ENCODE peak calls at places on chromosomes 11 and 22, in nine cellular contexts. K is IMR-90, F is cardiac fibroblast, R is neural progenitor cell, Q is lower lobe of right lung, U is ovary, W is fibroblast of pulmonary artery, P is HCT116, S is A549. B is an unnamed sample.

GRCh38 chr22:48870436-48870835 is 957.2 kb downstream of the BRD1 start:
- DNase-seq in U (no peak), S (no peak), W (no peak), R (no peak), F (no peak), K (no peak), Q (no peak), P (no peak), B (no peak)

GRCh38 chr11:58780578-58780977 is 48.8 kb upstream of the GLYAT start:
- DNase-seq in R (no peak), Q (no peak), P (no peak), K (no peak), F (no peak), W (no peak), U (no peak), S (no peak), B (no peak)

GRCh38 chr11:124276081-124276480 is 19.9 kb downstream of the OR8G5 start:
- DNase-seq in W (peak; percentile 80), P (no peak), F (peak; percentile 41), U (no peak), S (no peak), R (no peak), Q (no peak), K (peak; percentile 82), B (no peak)

GRCh38 chr11:100574894-100575769 is 112.0 kb upstream of the ARHGAP42 start:
- DNase-seq in F (peak; percentile 45), R (no peak), U (no peak), K (peak; percentile 59), W (peak; percentile 61), Q (no peak), P (peak; percentile 13), S (no peak), B (no peak)

GRCh38 chr11:128182844-128183243 is 404.5 kb downstream of the ETS1 start:
- DNase-seq in W (no peak), P (no peak), K (no peak), Q (no peak), U (no peak), S (no peak), R (peak; percentile 23), F (no peak), B (no peak)

GRCh38 chr11:128501576-128502549 is 85.5 kb downstream of the ETS1 start:
- DNase-seq in U (no peak), S (no peak), R (peak; percentile 27), F (peak; percentile 92), Q (no peak), W (peak; percentile 97), P (no peak), K (peak; percentile 77), B (no peak)

GRCh38 chr11:113286509-113287497 is 27.6 kb upstream of the TTC12 start:
- DNase-seq in P (no peak), R (no peak), K (no peak), S (no peak), U (no peak), Q (no peak), F (peak; percentile 6), W (peak; percentile 19), B (no peak)

GRCh38 chr22:39719559-39720450 is 149.3 kb downstream of the CACNA1I start:
- DNase-seq in Q (no peak), R (no peak), P (no peak), W (no peak), F (no peak), U (no peak), S (no peak), K (no peak), B (no peak)

GRCh38 chr11:95507794-95508193 is 276.8 kb upstream of the SESN3 start:
- DNase-seq in S (no peak), F (no peak), K (no peak), R (no peak), P (no peak), W (no peak), U (no peak), Q (no peak), B (no peak)

GRCh38 chr11:44191322-44192014 is 96.0 kb downstream of the EXT2 start:
- DNase-seq in U (no peak), Q (no peak), S (no peak), R (peak; percentile 37), K (no peak), F (no peak), P (no peak), W (no peak), B (no peak)

GRCh38 chr22:35749808-35750207 is 32.1 kb downstream of the APOL5 start:
- DNase-seq in R (no peak), U (no peak), S (no peak), K (no peak), W (no peak), Q (no peak), P (no peak), F (no peak), B (peak; percentile 17)

GRCh38 chr11:45180158-45180887 is 33.9 kb downstream of the PRDM11 start:
- DNase-seq in U (peak; percentile 74), F (peak; percentile 49), W (no peak), R (peak; percentile 81), S (peak; percentile 76), K (no peak), Q (peak; percentile 64), P (peak; percentile 16), B (no peak)

GRCh38 chr22:17303840-17304779 is 65.2 kb upstream of the CECR2 start:
- DNase-seq in R (no peak), S (no peak), K (no peak), Q (no peak), U (no peak), W (no peak), F (no peak), P (no peak), B (no peak)

GRCh38 chr11:126485021-126485781 is 129.7 kb downstream of the ST3GAL4 start:
- DNase-seq in W (peak; percentile 35), F (peak; percentile 39), P (no peak), U (no peak), R (no peak), K (peak; percentile 81), S (no peak), Q (no peak), B (no peak)

GRCh38 chr11:70282012-70282411 is 11.5 kb downstream of the PPFIA1 start:
- DNase-seq in F (no peak), U (no peak), Q (no peak), K (no peak), P (no peak), R (no peak), W (no peak), S (no peak), B (no peak)

GRCh38 chr11:70281114-70281729 is 10.7 kb downstream of the PPFIA1 start:
- DNase-seq in Q (no peak), R (no peak), K (peak; percentile 83), S (no peak), F (peak; percentile 74), P (no peak), W (peak; percentile 76), U (no peak), B (no peak)

DNA sequence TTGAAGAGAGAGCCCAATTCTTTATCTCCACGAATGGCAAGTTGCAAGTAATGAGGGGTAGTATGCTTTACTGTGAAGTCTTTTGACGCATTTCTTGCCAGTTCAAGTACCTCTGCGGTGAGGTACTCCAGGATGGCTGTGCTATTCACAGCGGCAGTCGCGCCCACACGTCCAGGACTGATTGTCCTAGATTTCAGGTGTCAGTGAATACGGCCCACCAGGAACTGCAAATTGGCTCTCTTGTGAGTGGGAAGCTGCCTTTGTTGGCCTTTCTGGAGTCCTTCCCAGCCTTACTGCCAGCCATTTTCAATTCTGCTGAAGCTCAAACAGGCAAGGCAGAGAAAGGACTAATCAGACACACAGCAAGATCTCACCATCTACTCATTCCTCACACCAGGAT is 8.5 kb downstream of the PPFIA1 start:
- DNase-seq in F (no peak), R (no peak), P (no peak), K (no peak), U (no peak), S (no peak), Q (no peak), W (no peak), B (no peak)
- H3K4me3 ChIP-seq in F (no peak overlapping the region), R (no peak overlapping the region), P (no peak overlapping the region), K (no peak overlapping the region), U (no peak overlapping the region), S (no peak overlapping the region), Q (no peak overlapping the region), W (no peak overlapping the region), B (no peak overlapping the region)

GRCh38 chr11:22169833-22170232 is 23.1 kb upstream of the ANO5 start:
- DNase-seq in F (peak; percentile 9), S (no peak), Q (no peak), K (peak; percentile 0), R (no peak), P (no peak), W (peak; percentile 9), U (no peak), B (no peak)
- TF ChIP-seq CTCF in F (peak; percentile 23), S (peak; percentile 49), Q (peak; percentile 33), K (peak; percentile 13), R (peak; percentile 61), P (no peak), W (peak; percentile 39), U (no peak), B (no peak)

GRCh38 chr11:64355078-64355940 is 3.7 kb upstream of the RPS6KA4 start:
- DNase-seq in F (peak; percentile 87), U (peak; percentile 85), S (peak; percentile 96), K (peak; percentile 77), R (peak; percentile 83), W (peak; percentile 80), P (peak; percentile 60), Q (peak; percentile 83), B (peak; percentile 39)
- H3K4me3 ChIP-seq in F (peak overlapping the region; percentile 3), U (peak overlapping the region; percentile 19), S (peak overlapping the region; percentile 32), K (peak overlapping the region; percentile 2), R (no peak overlapping the region), W (peak overlapping the region; percentile 32), P (peak overlapping the region; percentile 61), Q (peak overlapping the region; percentile 43), B (no peak overlapping the region)

GRCh38 chr22:45534339-45535192 is 31.9 kb downstream of the FBLN1 start:
- DNase-seq in W (no peak), S (no peak), U (peak; percentile 73), F (peak; percentile 52), P (no peak), R (no peak), K (peak; percentile 86), Q (no peak), B (no peak)

GRCh38 chr22:45535400-45535799 is 32.7 kb downstream of the FBLN1 start:
- DNase-seq in K (no peak), R (no peak), S (no peak), U (no peak), F (no peak), Q (no peak), P (no peak), W (no peak), B (no peak)

GRCh38 chr22:45538284-45538683 is 35.6 kb downstream of the FBLN1 start:
- DNase-seq in F (peak; percentile 58), R (no peak), U (no peak), S (no peak), K (no peak), W (no peak), P (no peak), Q (no peak), B (no peak)

GRCh38 chr22:45540122-45540521 is 37.4 kb downstream of the FBLN1 start:
- DNase-seq in Q (no peak), P (no peak), K (no peak), U (no peak), F (no peak), S (no peak), W (no peak), R (no peak), B (no peak)

DNA sequence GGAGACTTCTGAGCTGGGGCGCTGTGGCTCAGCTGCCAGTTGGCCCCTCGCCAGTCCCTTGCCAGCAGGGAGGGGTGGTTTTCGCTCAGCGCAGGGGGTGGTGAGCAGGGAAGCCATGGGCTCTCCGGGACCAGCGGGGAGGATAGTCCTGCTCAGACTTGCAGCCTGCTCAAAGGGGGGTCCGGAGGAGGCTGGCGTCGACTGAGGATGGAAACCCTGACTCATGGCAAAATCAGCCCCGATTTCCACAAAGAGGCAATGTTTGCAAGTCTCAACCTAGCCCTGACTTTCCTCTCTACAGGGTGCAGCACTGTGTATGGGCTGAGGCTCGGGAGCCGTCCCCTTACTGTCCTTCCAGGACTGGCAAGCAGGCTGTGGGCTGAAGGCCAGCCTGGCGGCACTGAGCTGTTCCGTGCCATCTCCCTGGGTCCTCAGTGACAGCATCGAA is 35.1 kb downstream of the FBLN1 start:
- DNase-seq in P (no peak), U (peak; percentile 72), K (peak; percentile 84), W (peak; percentile 51), S (no peak), R (no peak), F (peak; percentile 80), Q (no peak), B (no peak)
- TF ChIP-seq CTCF in P (no peak), U (no peak), K (no peak), W (no peak), S (no peak), R (no peak), F (no peak), Q (no peak), B (no peak)